ENCODE peak calls at places on chromosomes 1 and 21, in four cellular contexts. I, C, B and O are unnamed samples.

GRCh38 chr21:45266518-45267389 is 20.9 kb downstream of the POFUT2 start:
- DNase-seq in C (no peak), I (no peak), B (no peak), O (no peak)

GRCh38 chr1:76713535-76713934 is 153.7 kb upstream of the ST6GALNAC5 start:
- DNase-seq in B (no peak), C (no peak), I (no peak), O (no peak)

GRCh38 chr1:83701396-83701795 is 297.5 kb downstream of the TTLL7 start:
- DNase-seq in I (no peak), B (no peak), C (no peak), O (no peak)

GRCh38 chr1:211591980-211592493 is 13.1 kb upstream of the SLC30A1 start:
- DNase-seq in C (no peak), I (no peak), B (no peak), O (peak)

GRCh38 chr1:46553506-46553905 is 2.1 kb upstream of the KNCN start:
- DNase-seq in C (no peak), I (peak), B (no peak), O (no peak)

GRCh38 chr1:224482619-224483018 is 48.0 kb upstream of the WDR26 start:
- DNase-seq in I (no peak), C (no peak), B (no peak), O (no peak)

GRCh38 chr1:119330062-119330939 is 38.3 kb upstream of the HAO2 start:
- DNase-seq in I (no peak), C (no peak), B (no peak), O (no peak)

GRCh38 chr1:27873671-27874384 is 1.5 kb downstream of the THEMIS2 start:
- DNase-seq in C (no peak), I (no peak), B (no peak), O (no peak)

GRCh38 chr1:88774151-88774556 is 90.1 kb downstream of the PKN2 start:
- DNase-seq in I (no peak), B (peak), C (peak), O (no peak)

GRCh38 chr1:29686012-29686930 is 449.9 kb downstream of the PTPRU start:
- DNase-seq in B (no peak), C (no peak), I (no peak), O (no peak)

GRCh38 chr1:210726621-210727020 is 397.9 kb downstream of the HHAT start:
- DNase-seq in C (peak), B (no peak), I (peak), O (peak)

GRCh38 chr1:60126733-60127132 is 53.2 kb upstream of the C1orf87 start:
- DNase-seq in I (no peak), C (no peak), B (no peak), O (no peak)

GRCh38 chr1:117362986-117363385 is 4.3 kb upstream of the MAN1A2 start:
- DNase-seq in I (no peak), C (no peak), B (no peak), O (no peak)

GRCh38 chr1:57158660-57159059 is 192.8 kb upstream of the C8B start:
- DNase-seq in I (no peak), B (no peak), C (no peak), O (no peak)

GRCh38 chr1:174219606-174220370 is 60.5 kb downstream of the RABGAP1L start:
- DNase-seq in B (no peak), I (no peak), C (no peak), O (no peak)
- TF ChIP-seq ELF4 in B (no peak), I (no peak), C (no peak), O (no peak)

GRCh38 chr1:54885237-54885679 is 1.7 kb downstream of the DHCR24 start:
- DNase-seq in C (no peak), I (no peak), B (no peak), O (no peak)
- TF ChIP-seq ELF4 in C (no peak), I (no peak), B (no peak), O (no peak)

GRCh38 chr1:1599030-1599916 is 662 bp downstream of the FNDC10 start:
- DNase-seq in B (no peak), I (peak), C (peak), O (peak)
- TF ChIP-seq ELF4 in B (no peak), I (no peak), C (no peak), O (no peak)

DNA sequence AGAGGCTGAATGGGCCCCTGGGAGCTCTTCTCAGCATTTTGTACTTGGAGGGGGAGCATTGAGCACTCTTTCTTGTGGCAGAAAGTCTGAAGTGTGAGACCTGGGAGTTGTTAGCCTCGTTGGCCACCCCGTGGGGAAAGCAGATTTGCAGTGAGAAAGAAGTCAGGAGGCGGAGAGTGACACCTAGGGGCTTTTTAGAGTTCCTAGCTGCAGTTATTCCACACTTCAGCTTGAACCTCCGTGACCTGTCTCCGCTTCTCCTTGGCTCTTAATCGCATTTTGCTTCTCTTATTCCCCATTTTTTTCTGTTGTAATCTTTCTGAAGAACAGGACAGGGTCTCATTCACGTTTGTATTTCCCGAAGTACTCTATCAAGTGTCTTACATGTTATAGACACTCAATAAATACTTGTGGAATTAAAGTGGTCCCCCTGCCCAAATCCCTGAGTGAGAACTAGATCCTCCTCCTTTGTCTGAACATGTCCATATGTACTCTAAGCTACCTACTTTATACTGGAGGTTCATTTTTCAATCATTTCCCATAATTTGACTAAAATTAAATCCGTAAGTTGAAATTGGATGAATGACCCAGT is 14.5 kb upstream of the C1orf141 start:
- DNase-seq in C (peak), B (peak), I (peak), O (peak)
- TF ChIP-seq ELF4 in C (no peak), B (no peak), I (no peak), O (no peak)

GRCh38 chr1:171299342-171299741 is 14.6 kb upstream of the FMO4 start:
- DNase-seq in B (no peak), C (no peak), I (no peak), O (no peak)
- TF ChIP-seq ELF4 in B (no peak), C (no peak), I (no peak), O (no peak)

DNA sequence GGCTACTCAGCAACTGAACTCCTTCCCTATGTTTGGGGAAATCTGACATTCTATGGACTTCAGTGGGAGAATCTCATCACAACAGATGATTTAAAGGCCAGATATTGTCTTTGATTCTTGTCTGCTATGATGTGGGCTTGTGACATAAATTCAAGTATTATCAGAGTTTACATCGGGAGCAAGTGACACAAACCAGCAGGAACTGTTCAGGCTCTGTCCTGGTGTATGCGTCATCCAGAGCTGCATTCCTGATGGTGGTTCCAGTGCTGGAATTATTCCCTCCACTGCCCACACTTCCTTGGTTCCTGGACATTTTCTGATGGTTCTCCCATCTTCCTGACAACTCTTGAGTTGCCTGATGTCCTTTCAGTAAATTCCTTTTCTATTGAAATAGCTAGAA is 10.8 kb upstream of the LSM10 start:
- DNase-seq in C (no peak), I (no peak), B (no peak), O (no peak)
- TF ChIP-seq ELF4 in C (no peak), I (no peak), B (no peak), O (no peak)